ENCODE peak calls at places on chromosome 4, in ten cellular contexts. S is stimulated activated CD4-positive, alpha-beta T cell treated with anti-CD3 and anti-CD28 coated beads, TNF-alpha, amount 100 ng/mL, for 1 hour; Q is activated CD4-positive, CD25-positive, alpha-beta regulatory T cell treated with anti-CD3 and anti-CD28 coated beads, Interleukin-2, amount 50 U/mL, for 16 hours; E is activated T-helper 2 cell treated with anti-CD3 and anti-CD28 coated beads, Interferon-gamma antibody, Interleukin-2, Interleukin-4, amounts not matched to agents 10 μg/mL and 5 μg/mL and 100 μg/mL, durations not matched to agents 14 hours and 24 hours and 36 hours; B is NCI-H1694; W is AG09309; C is epithelial cell of esophagus; F is renal cortical epithelial cell; H is HTR-8/SVneo; I is suprapubic skin. T is an unnamed sample.

GRCh38 chr4:38344929-38345328 is 319.1 kb upstream of the KLF3 start:
- DNase-seq in E (no peak), Q (no peak), I (no peak), S (no peak), B (no peak), H (no peak), W (no peak), F (no peak), C (no peak), T (no peak)

GRCh38 chr4:183504930-183505555 is at the start of gene ING2:
- DNase-seq in E (no peak), F (peak; percentile 27), S (no peak), C (peak; percentile 82), H (peak; percentile 84), Q (peak; percentile 21), W (no peak), B (no peak), I (peak; percentile 84), T (peak; percentile 50)

GRCh38 chr4:8409271-8410065 is 31.1 kb downstream of the ACOX3 start:
- DNase-seq in H (no peak), F (no peak), E (peak; percentile 52), S (no peak), Q (no peak), W (no peak), I (no peak), B (no peak), C (peak; percentile 10), T (no peak)

GRCh38 chr4:89539374-89539773 is 231.8 kb upstream of the GPRIN3 start:
- DNase-seq in H (peak; percentile 11), B (no peak), E (no peak), C (no peak), I (no peak), W (peak; percentile 75), Q (no peak), S (no peak), F (peak; percentile 19), T (peak; percentile 5)

GRCh38 chr4:28973591-28974350 is 1746.4 kb upstream of the PCDH7 start:
- DNase-seq in I (no peak), S (no peak), Q (no peak), H (peak; percentile 1), F (no peak), B (no peak), W (no peak), E (no peak), C (peak; percentile 92), T (peak; percentile 87)

GRCh38 chr4:73662709-73663546 is 42.7 kb upstream of the RASSF6 start:
- DNase-seq in F (peak; percentile 79), E (no peak), B (peak; percentile 13), C (peak; percentile 74), H (no peak), S (no peak), W (peak; percentile 31), Q (no peak), I (no peak), T (peak; percentile 68)

GRCh38 chr4:145876531-145877180 is 62.0 kb downstream of the ZNF827 start:
- DNase-seq in Q (no peak), W (no peak), C (no peak), B (no peak), I (no peak), S (no peak), E (no peak), F (no peak), H (no peak), T (no peak)

GRCh38 chr4:11365039-11365438 is 63.7 kb downstream of the HS3ST1 start:
- DNase-seq in C (no peak), W (no peak), I (no peak), Q (no peak), E (no peak), B (no peak), H (no peak), S (no peak), F (no peak), T (no peak)

GRCh38 chr4:155667538-155668511 is 1.2 kb downstream of the GUCY1A1 start:
- DNase-seq in W (no peak), F (peak; percentile 38), E (no peak), B (no peak), S (no peak), H (peak; percentile 22), I (no peak), C (peak; percentile 40), Q (no peak), T (no peak)

GRCh38 chr4:57059890-57060716 is 50.1 kb downstream of the IGFBP7 start:
- DNase-seq in C (no peak), F (peak; percentile 76), B (no peak), S (no peak), H (no peak), W (no peak), Q (no peak), I (no peak), E (no peak), T (no peak)

GRCh38 chr4:100651499-100652165 is 133.8 kb upstream of the EMCN start:
- DNase-seq in E (no peak), B (no peak), F (no peak), I (no peak), H (no peak), S (no peak), C (no peak), Q (no peak), W (no peak), T (no peak)

GRCh38 chr4:140052050-140052449 is 101.9 kb downstream of the MAML3 start:
- DNase-seq in I (no peak), W (no peak), C (peak; percentile 51), F (peak; percentile 42), B (peak; percentile 30), S (no peak), Q (no peak), E (no peak), H (no peak), T (peak; percentile 36)

GRCh38 chr4:118337954-118338353 is 14.8 kb downstream of the PRSS12 start:
- DNase-seq in S (no peak), B (no peak), F (no peak), I (no peak), E (no peak), C (peak; percentile 32), W (no peak), H (no peak), Q (no peak), T (no peak)

GRCh38 chr4:25818293-25819240 is 44.2 kb downstream of the SEL1L3 start:
- DNase-seq in B (peak; percentile 40), S (no peak), H (no peak), E (no peak), F (no peak), Q (no peak), C (peak; percentile 39), W (no peak), I (no peak), T (peak; percentile 42)

GRCh38 chr4:128519163-128519810 is 231.7 kb upstream of the PGRMC2 start:
- DNase-seq in S (no peak), Q (no peak), W (no peak), I (no peak), F (no peak), C (no peak), H (no peak), B (no peak), E (no peak), T (no peak)

GRCh38 chr4:76357981-76358380 is 51.4 kb downstream of the STBD1 start:
- DNase-seq in H (no peak), F (no peak), E (no peak), W (no peak), C (no peak), I (no peak), B (no peak), Q (no peak), S (no peak), T (no peak)

GRCh38 chr4:173332963-173333657 is 1.0 kb downstream of the HMGB2 start:
- DNase-seq in B (no peak), F (peak; percentile 35), C (peak; percentile 71), W (no peak), I (no peak), Q (no peak), S (no peak), E (no peak), H (no peak), T (peak; percentile 70)

GRCh38 chr4:6225469-6225868 is 25.1 kb upstream of the JAKMIP1 start:
- DNase-seq in I (no peak), S (no peak), H (peak; percentile 48), Q (no peak), B (no peak), F (peak; percentile 8), C (peak; percentile 10), W (no peak), E (no peak), T (peak; percentile 9)

GRCh38 chr4:101000496-101000895 is 346.8 kb downstream of the PPP3CA start:
- DNase-seq in H (no peak), W (no peak), B (no peak), E (no peak), F (no peak), I (no peak), S (no peak), Q (no peak), C (no peak), T (no peak)